ENCODE peak calls at places on chromosomes 5 and 9, in nine cellular contexts. One of them, this sample, is unnamed.

GRCh38 chr5:6780802-6781391 is 67.7 kb downstream of the TENT4A start:
- DNase-seq in astrocyte: no peak
- DNase-seq in astrocyte of the spinal cord: no peak
- DNase-seq in tibial artery: no peak
- DNase-seq in choroid plexus epithelial cell: peak
- DNase-seq in fibroblast of the aortic adventitia: no peak
- DNase-seq in OCI-LY7: peak
- DNase-seq in left ventricle myocardium inferior: no peak
- DNase-seq in SK-N-SH: peak
- DNase-seq in this sample: no peak

GRCh38 chr9:76215066-76215465 is 179.2 kb downstream of the RFK start:
- DNase-seq in astrocyte: peak
- DNase-seq in astrocyte of the spinal cord: peak
- DNase-seq in tibial artery: no peak
- DNase-seq in choroid plexus epithelial cell: peak
- DNase-seq in fibroblast of the aortic adventitia: peak
- DNase-seq in OCI-LY7: no peak
- DNase-seq in left ventricle myocardium inferior: no peak
- DNase-seq in SK-N-SH: no peak
- DNase-seq in this sample: peak

GRCh38 chr5:135429326-135429725 is 17.8 kb downstream of the DCANP1 start:
- DNase-seq in astrocyte: peak
- DNase-seq in astrocyte of the spinal cord: no peak
- DNase-seq in tibial artery: no peak
- DNase-seq in choroid plexus epithelial cell: no peak
- DNase-seq in fibroblast of the aortic adventitia: peak
- DNase-seq in OCI-LY7: no peak
- DNase-seq in left ventricle myocardium inferior: peak
- DNase-seq in SK-N-SH: no peak
- DNase-seq in this sample: no peak

GRCh38 chr9:91682806-91683205 is 259.2 kb upstream of the NFIL3 start:
- DNase-seq in astrocyte: peak
- DNase-seq in astrocyte of the spinal cord: no peak
- DNase-seq in tibial artery: no peak
- DNase-seq in choroid plexus epithelial cell: peak
- DNase-seq in fibroblast of the aortic adventitia: peak
- DNase-seq in OCI-LY7: no peak
- DNase-seq in left ventricle myocardium inferior: no peak
- DNase-seq in SK-N-SH: no peak
- DNase-seq in this sample: peak

GRCh38 chr9:35108946-35109575 is 6.1 kb upstream of the STOML2 start:
- DNase-seq in astrocyte: no peak
- DNase-seq in astrocyte of the spinal cord: no peak
- DNase-seq in tibial artery: no peak
- DNase-seq in choroid plexus epithelial cell: no peak
- DNase-seq in fibroblast of the aortic adventitia: no peak
- DNase-seq in OCI-LY7: no peak
- DNase-seq in left ventricle myocardium inferior: no peak
- DNase-seq in SK-N-SH: no peak
- DNase-seq in this sample: no peak

GRCh38 chr5:73367650-73368049 is 80.9 kb downstream of the FOXD1 start:
- DNase-seq in astrocyte: peak
- DNase-seq in astrocyte of the spinal cord: no peak
- DNase-seq in tibial artery: no peak
- DNase-seq in choroid plexus epithelial cell: peak
- DNase-seq in fibroblast of the aortic adventitia: no peak
- DNase-seq in OCI-LY7: no peak
- DNase-seq in left ventricle myocardium inferior: no peak
- DNase-seq in SK-N-SH: no peak
- DNase-seq in this sample: no peak

GRCh38 chr5:1782385-1783213 is 17.0 kb downstream of the MRPL36 start:
- DNase-seq in astrocyte: no peak
- DNase-seq in astrocyte of the spinal cord: no peak
- DNase-seq in tibial artery: no peak
- DNase-seq in choroid plexus epithelial cell: no peak
- DNase-seq in fibroblast of the aortic adventitia: no peak
- DNase-seq in OCI-LY7: peak
- DNase-seq in left ventricle myocardium inferior: no peak
- DNase-seq in SK-N-SH: no peak
- DNase-seq in this sample: no peak

GRCh38 chr9:72155282-72155677 is 6.0 kb downstream of the GDA start:
- DNase-seq in astrocyte: no peak
- DNase-seq in astrocyte of the spinal cord: no peak
- DNase-seq in tibial artery: no peak
- DNase-seq in choroid plexus epithelial cell: no peak
- DNase-seq in fibroblast of the aortic adventitia: no peak
- DNase-seq in OCI-LY7: no peak
- DNase-seq in left ventricle myocardium inferior: no peak
- DNase-seq in SK-N-SH: no peak
- DNase-seq in this sample: no peak

GRCh38 chr9:70567511-70567910 is 153.1 kb upstream of the KLF9 start:
- DNase-seq in astrocyte: no peak
- DNase-seq in astrocyte of the spinal cord: peak
- DNase-seq in tibial artery: no peak
- DNase-seq in choroid plexus epithelial cell: no peak
- DNase-seq in fibroblast of the aortic adventitia: no peak
- DNase-seq in OCI-LY7: no peak
- DNase-seq in left ventricle myocardium inferior: no peak
- DNase-seq in SK-N-SH: no peak
- DNase-seq in this sample: no peak

GRCh38 chr9:80030801-80031200 is 459.0 kb downstream of the TLE4 start:
- DNase-seq in astrocyte: peak
- DNase-seq in astrocyte of the spinal cord: peak
- DNase-seq in tibial artery: no peak
- DNase-seq in choroid plexus epithelial cell: peak
- DNase-seq in fibroblast of the aortic adventitia: no peak
- DNase-seq in OCI-LY7: no peak
- DNase-seq in left ventricle myocardium inferior: no peak
- DNase-seq in SK-N-SH: no peak
- DNase-seq in this sample: no peak

GRCh38 chr5:95621839-95622629 is 2.1 kb downstream of the GPR150 start:
- DNase-seq in astrocyte: no peak
- DNase-seq in astrocyte of the spinal cord: no peak
- DNase-seq in tibial artery: no peak
- DNase-seq in choroid plexus epithelial cell: no peak
- DNase-seq in fibroblast of the aortic adventitia: no peak
- DNase-seq in OCI-LY7: no peak
- DNase-seq in left ventricle myocardium inferior: no peak
- DNase-seq in SK-N-SH: no peak
- DNase-seq in this sample: no peak

GRCh38 chr5:166347051-166347450 is 1944.4 kb upstream of the WWC1 start:
- DNase-seq in astrocyte: no peak
- DNase-seq in astrocyte of the spinal cord: no peak
- DNase-seq in tibial artery: no peak
- DNase-seq in choroid plexus epithelial cell: no peak
- DNase-seq in fibroblast of the aortic adventitia: no peak
- DNase-seq in OCI-LY7: no peak
- DNase-seq in left ventricle myocardium inferior: no peak
- DNase-seq in SK-N-SH: no peak
- DNase-seq in this sample: no peak

GRCh38 chr5:111407562-111407961 is 104.8 kb downstream of the STARD4 start:
- DNase-seq in astrocyte: no peak
- DNase-seq in astrocyte of the spinal cord: no peak
- DNase-seq in tibial artery: no peak
- DNase-seq in choroid plexus epithelial cell: no peak
- DNase-seq in fibroblast of the aortic adventitia: no peak
- DNase-seq in OCI-LY7: no peak
- DNase-seq in left ventricle myocardium inferior: no peak
- DNase-seq in SK-N-SH: no peak
- DNase-seq in this sample: no peak

GRCh38 chr9:926976-927375 is 49.5 kb upstream of the DMRT3 start:
- DNase-seq in astrocyte: no peak
- DNase-seq in astrocyte of the spinal cord: no peak
- DNase-seq in tibial artery: no peak
- DNase-seq in choroid plexus epithelial cell: no peak
- DNase-seq in fibroblast of the aortic adventitia: no peak
- DNase-seq in OCI-LY7: no peak
- DNase-seq in left ventricle myocardium inferior: no peak
- DNase-seq in SK-N-SH: no peak
- DNase-seq in this sample: no peak

GRCh38 chr9:929719-930118 is 46.7 kb upstream of the DMRT3 start:
- DNase-seq in astrocyte: no peak
- DNase-seq in astrocyte of the spinal cord: no peak
- DNase-seq in tibial artery: no peak
- DNase-seq in choroid plexus epithelial cell: no peak
- DNase-seq in fibroblast of the aortic adventitia: no peak
- DNase-seq in OCI-LY7: no peak
- DNase-seq in left ventricle myocardium inferior: no peak
- DNase-seq in SK-N-SH: no peak
- DNase-seq in this sample: no peak

GRCh38 chr9:933356-933755 is 43.1 kb upstream of the DMRT3 start:
- DNase-seq in astrocyte: no peak
- DNase-seq in astrocyte of the spinal cord: no peak
- DNase-seq in tibial artery: no peak
- DNase-seq in choroid plexus epithelial cell: no peak
- DNase-seq in fibroblast of the aortic adventitia: no peak
- DNase-seq in OCI-LY7: no peak
- DNase-seq in left ventricle myocardium inferior: no peak
- DNase-seq in SK-N-SH: no peak
- DNase-seq in this sample: no peak

GRCh38 chr9:922731-923130 is 53.7 kb upstream of the DMRT3 start:
- DNase-seq in astrocyte: no peak
- DNase-seq in astrocyte of the spinal cord: no peak
- DNase-seq in tibial artery: no peak
- DNase-seq in choroid plexus epithelial cell: no peak
- DNase-seq in fibroblast of the aortic adventitia: no peak
- DNase-seq in OCI-LY7: no peak
- DNase-seq in left ventricle myocardium inferior: no peak
- DNase-seq in SK-N-SH: no peak
- DNase-seq in this sample: no peak

GRCh38 chr9:928363-929042 is 48.0 kb upstream of the DMRT3 start:
- DNase-seq in astrocyte: no peak
- DNase-seq in astrocyte of the spinal cord: no peak
- DNase-seq in tibial artery: no peak
- DNase-seq in choroid plexus epithelial cell: no peak
- DNase-seq in fibroblast of the aortic adventitia: no peak
- DNase-seq in OCI-LY7: peak
- DNase-seq in left ventricle myocardium inferior: no peak
- DNase-seq in SK-N-SH: peak
- DNase-seq in this sample: peak
- TF ChIP-seq CTCF in astrocyte: peak
- TF ChIP-seq CTCF in astrocyte of the spinal cord: peak
- TF ChIP-seq CTCF in tibial artery: no peak
- TF ChIP-seq CTCF in choroid plexus epithelial cell: peak
- TF ChIP-seq CTCF in fibroblast of the aortic adventitia: peak
- TF ChIP-seq CTCF in OCI-LY7: peak
- TF ChIP-seq CTCF in left ventricle myocardium inferior: peak
- TF ChIP-seq CTCF in SK-N-SH: peak
- TF ChIP-seq CTCF in this sample: peak

DNA sequence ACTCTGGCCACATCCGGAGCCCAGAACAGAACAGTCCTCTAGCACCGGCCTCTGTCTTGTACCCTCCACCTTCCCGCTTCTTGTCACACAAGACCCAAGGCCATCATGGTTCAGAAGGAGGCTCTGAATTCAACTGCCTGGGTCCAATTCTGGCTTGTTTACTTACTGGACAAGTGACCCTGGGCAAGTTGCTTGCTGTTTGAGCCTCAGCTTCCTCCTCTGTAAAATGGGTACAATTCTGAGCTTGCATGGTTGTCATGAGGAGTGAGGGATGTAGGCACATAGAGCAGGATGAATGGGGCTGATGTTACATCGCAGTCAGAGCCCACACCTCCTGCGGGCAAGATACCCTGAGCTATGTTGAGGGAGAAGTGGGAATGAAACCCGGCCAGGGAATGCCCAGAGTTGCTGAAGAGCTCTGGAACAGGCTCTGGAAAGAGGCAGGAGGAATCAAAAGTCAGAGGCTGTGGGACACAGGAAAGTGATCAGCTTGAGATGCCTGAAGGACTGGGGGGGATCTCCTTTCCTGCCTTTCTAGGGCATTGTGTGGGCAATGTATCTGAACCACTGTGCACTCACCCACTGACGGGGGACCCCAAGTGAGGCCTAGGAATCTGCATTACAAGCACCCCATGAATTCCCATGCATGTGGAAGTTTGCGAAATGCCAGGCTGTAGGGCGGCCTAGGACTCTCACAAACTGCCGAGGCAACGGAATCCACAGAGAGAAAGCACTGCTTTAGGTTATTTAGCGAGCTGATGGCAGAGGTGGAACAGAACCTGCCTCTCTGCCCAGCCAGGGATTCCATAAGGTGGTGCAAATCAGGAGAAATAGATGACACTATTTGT is 29.4 kb upstream of the IL17B start:
- DNase-seq in astrocyte: no peak
- DNase-seq in astrocyte of the spinal cord: no peak
- DNase-seq in tibial artery: no peak
- DNase-seq in choroid plexus epithelial cell: no peak
- DNase-seq in fibroblast of the aortic adventitia: no peak
- DNase-seq in OCI-LY7: no peak
- DNase-seq in left ventricle myocardium inferior: no peak
- DNase-seq in SK-N-SH: no peak
- DNase-seq in this sample: no peak
- H3K4me3 ChIP-seq in astrocyte: peak
- H3K4me3 ChIP-seq in astrocyte of the spinal cord: peak
- H3K4me3 ChIP-seq in tibial artery: peak
- H3K4me3 ChIP-seq in choroid plexus epithelial cell: peak
- H3K4me3 ChIP-seq in fibroblast of the aortic adventitia: peak
- H3K4me3 ChIP-seq in OCI-LY7: no peak
- H3K4me3 ChIP-seq in left ventricle myocardium inferior: peak
- H3K4me3 ChIP-seq in SK-N-SH: peak
- H3K4me3 ChIP-seq in this sample: no peak

DNA sequence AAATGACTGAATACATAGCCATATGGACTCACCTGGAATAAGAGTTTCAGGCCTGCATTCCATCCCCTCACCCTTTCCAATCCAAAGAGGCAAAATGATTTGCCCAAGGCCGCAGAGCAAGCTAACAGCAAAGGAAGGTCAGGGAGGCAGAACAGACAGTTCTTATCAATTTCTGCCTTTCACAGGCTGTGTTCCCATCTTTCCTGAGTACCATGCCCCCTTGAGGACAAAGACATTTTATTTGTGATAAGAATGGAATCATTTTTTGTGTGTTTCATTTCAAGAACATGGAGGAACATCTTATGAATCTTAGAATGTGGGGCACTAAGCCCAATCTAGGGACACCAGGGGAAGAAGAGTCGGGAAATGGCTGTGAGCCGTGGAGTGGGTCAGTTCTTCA is 13.9 kb downstream of the LHFPL2 start:
- DNase-seq in astrocyte: no peak
- DNase-seq in astrocyte of the spinal cord: no peak
- DNase-seq in tibial artery: no peak
- DNase-seq in choroid plexus epithelial cell: no peak
- DNase-seq in fibroblast of the aortic adventitia: peak
- DNase-seq in OCI-LY7: no peak
- DNase-seq in left ventricle myocardium inferior: no peak
- DNase-seq in SK-N-SH: no peak
- DNase-seq in this sample: no peak
- TF ChIP-seq CTCF in astrocyte: peak
- TF ChIP-seq CTCF in astrocyte of the spinal cord: peak
- TF ChIP-seq CTCF in tibial artery: no peak
- TF ChIP-seq CTCF in choroid plexus epithelial cell: peak
- TF ChIP-seq CTCF in fibroblast of the aortic adventitia: no peak
- TF ChIP-seq CTCF in OCI-LY7: peak
- TF ChIP-seq CTCF in left ventricle myocardium inferior: no peak
- TF ChIP-seq CTCF in SK-N-SH: peak
- TF ChIP-seq CTCF in this sample: no peak

GRCh38 chr9:97237951-97238851 is 69.3 kb upstream of the CCDC180 start:
- DNase-seq in astrocyte: peak
- DNase-seq in astrocyte of the spinal cord: peak
- DNase-seq in tibial artery: peak
- DNase-seq in choroid plexus epithelial cell: peak
- DNase-seq in fibroblast of the aortic adventitia: peak
- DNase-seq in OCI-LY7: no peak
- DNase-seq in left ventricle myocardium inferior: peak
- DNase-seq in SK-N-SH: peak
- DNase-seq in this sample: peak

GRCh38 chr9:97237311-97237786 is 70.1 kb upstream of the CCDC180 start:
- DNase-seq in astrocyte: no peak
- DNase-seq in astrocyte of the spinal cord: no peak
- DNase-seq in tibial artery: no peak
- DNase-seq in choroid plexus epithelial cell: peak
- DNase-seq in fibroblast of the aortic adventitia: no peak
- DNase-seq in OCI-LY7: no peak
- DNase-seq in left ventricle myocardium inferior: no peak
- DNase-seq in SK-N-SH: no peak
- DNase-seq in this sample: no peak
- H3K4me3 ChIP-seq in astrocyte: peak
- H3K4me3 ChIP-seq in astrocyte of the spinal cord: peak
- H3K4me3 ChIP-seq in tibial artery: peak
- H3K4me3 ChIP-seq in choroid plexus epithelial cell: peak
- H3K4me3 ChIP-seq in fibroblast of the aortic adventitia: no peak
- H3K4me3 ChIP-seq in OCI-LY7: no peak
- H3K4me3 ChIP-seq in left ventricle myocardium inferior: peak
- H3K4me3 ChIP-seq in SK-N-SH: no peak
- H3K4me3 ChIP-seq in this sample: peak